ENCODE peak calls at places on chromosomes 12 and 14, in five cellular contexts. F is H9; S is WERI-Rb-1; L is CD8-positive, alpha-beta memory T cell; V is AG04450. Y is an unnamed sample.

GRCh38 chr12:4435537-4435936 is 10.1 kb downstream of the FGF6 start:
- DNase-seq in S (peak), V (no peak), F (peak), L (no peak), Y (no peak)

GRCh38 chr14:54556535-54556934 is 10.4 kb upstream of the SAMD4A start:
- DNase-seq in F (no peak), L (no peak), S (no peak), V (no peak), Y (no peak)

GRCh38 chr14:64185184-64185583 is 109.0 kb downstream of the ESR2 start:
- DNase-seq in F (no peak), L (no peak), V (no peak), S (no peak), Y (no peak)

GRCh38 chr14:105930572-105930971 is 404.2 kb downstream of the TMEM121 start:
- DNase-seq in F (no peak), S (no peak), L (no peak), V (no peak), Y (no peak)

GRCh38 chr12:3837049-3837448 is 36.1 kb downstream of the PARP11 start:
- DNase-seq in F (peak), V (no peak), L (no peak), S (peak), Y (no peak)

GRCh38 chr14:42893183-42893582 is 1286.5 kb downstream of the LRFN5 start:
- DNase-seq in V (no peak), L (no peak), S (no peak), F (no peak), Y (no peak)

GRCh38 chr12:132560421-132560830 is 50.0 kb downstream of the LRCOL1 start:
- DNase-seq in F (no peak), S (peak), L (no peak), V (no peak), Y (peak)

GRCh38 chr12:78210894-78211302 is 380.2 kb downstream of the NAV3 start:
- DNase-seq in F (no peak), L (no peak), V (no peak), S (no peak), Y (no peak)

GRCh38 chr12:69929531-69929930 is 104.5 kb downstream of the MYRFL start:
- DNase-seq in L (no peak), S (no peak), F (no peak), V (no peak), Y (no peak)

GRCh38 chr14:90545966-90546751 is 149.3 kb downstream of the CALM1 start:
- DNase-seq in S (peak), L (no peak), F (no peak), V (no peak), Y (no peak)
- H3K27ac ChIP-seq in S (peak), L (no peak), F (no peak), V (no peak), Y (no peak)

GRCh38 chr14:50364792-50365191 is 31.9 kb downstream of the CDKL1 start:
- DNase-seq in S (no peak), V (no peak), F (no peak), L (no peak), Y (no peak)

GRCh38 chr14:50360851-50361250 is 35.8 kb downstream of the CDKL1 start:
- DNase-seq in F (no peak), V (no peak), L (no peak), S (no peak), Y (no peak)

GRCh38 chr14:50363734-50364113 is 33.0 kb downstream of the CDKL1 start:
- DNase-seq in S (no peak), L (peak), V (no peak), F (no peak), Y (peak)

GRCh38 chr14:50360093-50360492 is 36.6 kb downstream of the CDKL1 start:
- DNase-seq in L (no peak), F (no peak), S (no peak), V (no peak), Y (no peak)

GRCh38 chr14:50362791-50363733 is 33.6 kb downstream of the CDKL1 start:
- DNase-seq in L (peak), S (no peak), V (no peak), F (no peak), Y (no peak)
- H3K27ac ChIP-seq in L (peak), S (no peak), V (peak), F (no peak), Y (peak)

GRCh38 chr12:120466560-120467315 is 2.8 kb downstream of the SRSF9 start:
- DNase-seq in S (peak), V (no peak), L (peak), F (peak), Y (peak)
- H3K27ac ChIP-seq in S (no peak), V (peak), L (no peak), F (no peak), Y (peak)

DNA sequence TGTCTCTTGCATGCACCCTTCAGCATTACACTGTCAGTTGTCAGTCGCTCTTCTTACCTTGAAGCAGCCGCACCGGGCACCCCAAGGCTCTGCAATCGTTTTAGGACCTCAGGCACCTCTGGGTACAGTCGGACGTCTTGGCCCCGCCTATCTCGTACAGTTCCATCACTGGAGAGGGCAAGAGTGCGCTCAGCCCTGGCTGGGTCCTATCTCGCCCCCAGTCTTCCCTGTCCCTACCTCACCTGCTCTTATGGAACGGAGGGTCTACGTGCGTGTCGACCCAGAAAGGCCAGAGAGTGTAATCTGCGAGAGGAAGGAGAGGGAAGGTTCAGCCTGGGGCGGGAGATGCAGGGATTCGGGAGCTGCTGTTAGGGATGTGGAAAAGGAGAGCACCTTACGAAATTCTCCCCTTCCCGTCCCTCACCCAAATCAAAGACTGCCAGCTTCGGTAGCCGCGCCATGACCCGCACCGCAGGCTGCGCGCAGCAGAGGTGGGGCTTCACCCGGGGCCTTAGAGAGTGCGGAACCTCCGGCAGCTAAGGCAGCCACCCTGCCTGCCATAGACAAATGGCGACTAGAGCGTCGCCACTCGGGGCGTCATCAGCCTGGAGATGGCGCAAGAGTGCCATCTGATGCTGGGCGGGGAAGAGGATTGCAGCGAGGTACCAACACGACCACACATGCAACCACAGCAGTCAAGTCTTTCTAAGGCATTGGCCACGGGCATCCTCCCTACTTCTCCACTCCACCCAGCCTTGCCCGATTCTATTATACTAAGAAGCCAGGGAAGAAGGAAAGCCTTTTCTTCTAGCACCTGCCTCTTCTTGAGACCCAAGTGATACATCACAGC is at the start of gene MDP1:
- DNase-seq in L (peak), F (peak), V (peak), S (peak), Y (peak)
- H3K27ac ChIP-seq in L (peak), F (no peak), V (peak), S (peak), Y (peak)

DNA sequence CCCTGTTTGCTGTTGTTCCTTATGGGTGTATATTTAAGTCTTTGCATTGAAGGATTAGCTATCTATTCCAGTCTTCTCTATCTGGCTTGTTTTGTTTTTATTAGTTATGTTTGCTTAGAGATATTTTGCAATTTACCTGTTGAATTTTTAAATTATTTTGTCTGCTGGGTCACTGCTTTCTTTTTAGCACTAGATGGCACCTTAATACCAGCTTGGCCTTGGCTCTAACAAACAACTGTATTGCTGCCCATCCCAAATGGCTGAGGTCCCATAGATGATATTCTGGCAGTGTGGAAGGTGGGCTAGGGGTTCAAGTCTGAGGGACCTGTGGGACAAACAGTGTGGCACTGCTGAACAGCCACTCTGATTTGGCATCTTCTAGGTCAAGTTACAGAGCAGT is 144.0 kb upstream of the FBXO33 start:
- DNase-seq in S (no peak), L (no peak), F (peak), V (no peak), Y (no peak)
- H3K27ac ChIP-seq in S (no peak), L (no peak), F (no peak), V (no peak), Y (no peak)

GRCh38 chr14:33563492-33563891 is 387.4 kb downstream of the EGLN3 start:
- DNase-seq in F (no peak), L (no peak), V (no peak), S (no peak), Y (no peak)
- H3K27ac ChIP-seq in F (no peak), L (no peak), V (no peak), S (no peak), Y (no peak)